ENCODE peak calls at places on chromosomes 12 and 14, in seven cellular contexts. I is kidney glomerular epithelial cell; R is activated CD4-positive, alpha-beta memory T cell treated with anti-CD3 and anti-CD28 coated beads, Interleukin-2, amount 10 ng/mL, durations not matched to agents 7 days and 5 days; W is aorta; B is AG09319; M is effector CD4-positive, alpha-beta T cell; C is small intestine. Y is an unnamed sample.

GRCh38 chr14:53032161-53032803 is 81.4 kb upstream of the FERMT2 start:
- DNase-seq in B (peak), R (no peak), I (no peak), C (no peak), M (no peak), W (no peak), Y (no peak)

GRCh38 chr14:29687071-29687765 is 240.4 kb downstream of the PRKD1 start:
- DNase-seq in R (no peak), I (peak), W (no peak), M (no peak), C (no peak), B (no peak), Y (no peak)

GRCh38 chr12:94386422-94386821 is 73.2 kb downstream of the CEP83 start:
- DNase-seq in I (no peak), M (no peak), B (peak), C (no peak), R (no peak), W (no peak), Y (no peak)

GRCh38 chr12:5497329-5498058 is 65.6 kb downstream of the NTF3 start:
- DNase-seq in R (no peak), M (no peak), I (no peak), W (no peak), B (no peak), C (peak), Y (no peak)

GRCh38 chr14:44149597-44149996 is 357.5 kb downstream of the FSCB start:
- DNase-seq in I (peak), C (peak), B (no peak), W (no peak), M (no peak), R (no peak), Y (peak)

GRCh38 chr14:81625343-81625742 is 91.7 kb upstream of the SEL1L start:
- DNase-seq in B (no peak), W (no peak), R (no peak), M (no peak), I (peak), C (peak), Y (peak)

GRCh38 chr14:98138666-98139065 is 1133.3 kb downstream of the BCL11B start:
- DNase-seq in W (no peak), I (peak), B (no peak), M (peak), C (peak), R (peak), Y (peak)

GRCh38 chr14:54169254-54169924 is 212.8 kb upstream of the BMP4 start:
- DNase-seq in C (no peak), M (no peak), W (no peak), I (no peak), B (no peak), R (no peak), Y (no peak)

GRCh38 chr12:57898308-57898970 is 42.9 kb upstream of the ATP23 start:
- DNase-seq in W (peak), B (no peak), R (peak), M (no peak), C (no peak), I (no peak), Y (peak)

GRCh38 chr12:31890295-31891285 is 68.6 kb upstream of the RESF1 start:
- DNase-seq in R (peak), W (no peak), I (no peak), M (no peak), C (peak), B (no peak), Y (no peak)

GRCh38 chr14:88607829-88608228 is 45.0 kb downstream of the ZC3H14 start:
- DNase-seq in I (no peak), W (no peak), M (no peak), C (no peak), R (no peak), B (no peak), Y (no peak)

GRCh38 chr14:64761441-64762043 is 57.3 kb downstream of the PLEKHG3 start:
- DNase-seq in R (no peak), B (no peak), M (no peak), C (no peak), W (no peak), I (no peak), Y (peak)

GRCh38 chr14:104657563-104658324 is 31.7 kb upstream of the INF2 start:
- DNase-seq in W (peak), M (no peak), R (no peak), C (no peak), B (no peak), I (peak), Y (no peak)

GRCh38 chr14:102275866-102276265 is 29.1 kb downstream of the MOK start:
- DNase-seq in C (no peak), I (no peak), M (no peak), B (no peak), W (no peak), R (no peak), Y (no peak)

GRCh38 chr12:90090929-90091651 is 382.5 kb upstream of the ATP2B1 start:
- DNase-seq in R (peak), B (peak), C (peak), M (no peak), W (no peak), I (peak), Y (peak)

GRCh38 chr12:53052419-53053222 is 2.8 kb downstream of the TNS2 start:
- DNase-seq in I (peak), M (no peak), R (no peak), C (peak), B (no peak), W (peak), Y (peak)

GRCh38 chr12:57223191-57224165 is 6.0 kb upstream of the SHMT2 start:
- DNase-seq in I (no peak), C (no peak), W (no peak), R (peak), M (no peak), B (no peak), Y (no peak)

GRCh38 chr14:21940887-21941855 is 267.6 kb upstream of the OR4E1 start:
- DNase-seq in M (peak), W (no peak), C (no peak), R (peak), I (peak), B (no peak), Y (peak)

GRCh38 chr12:94969424-94969823 is 34.1 kb downstream of the NDUFA12 start:
- DNase-seq in W (no peak), R (no peak), B (no peak), M (no peak), C (no peak), I (no peak), Y (no peak)

GRCh38 chr12:13981296-13981962 is at the start of gene GRIN2B:
- DNase-seq in I (peak), M (no peak), W (no peak), C (no peak), B (no peak), R (no peak), Y (peak)

GRCh38 chr14:100994082-100994481 is 90.6 kb upstream of the RTL1 start:
- DNase-seq in W (no peak), I (no peak), C (no peak), M (no peak), B (no peak), R (no peak), Y (no peak)

GRCh38 chr12:9668141-9669018 is 1.1 kb upstream of the CLEC2D start:
- DNase-seq in W (no peak), B (no peak), C (no peak), M (no peak), I (no peak), R (no peak), Y (no peak)

GRCh38 chr14:69261761-69262331 is 1.9 kb downstream of the GALNT16 start:
- DNase-seq in C (peak), W (no peak), M (no peak), R (no peak), I (no peak), B (no peak), Y (peak)

GRCh38 chr14:38074754-38075153 is 132.9 kb upstream of the SSTR1 start:
- DNase-seq in R (no peak), B (no peak), M (peak), W (no peak), I (no peak), C (peak), Y (no peak)

GRCh38 chr12:81021834-81022233 is 56.0 kb upstream of the ACSS3 start:
- DNase-seq in B (no peak), R (no peak), W (no peak), C (no peak), M (no peak), I (no peak), Y (no peak)

GRCh38 chr12:132322206-132323132 is 6.9 kb downstream of the GALNT9 start:
- DNase-seq in C (no peak), I (no peak), M (no peak), R (no peak), B (no peak), W (no peak), Y (no peak)

GRCh38 chr12:94694732-94695131 is 44.4 kb upstream of the TMCC3 start:
- DNase-seq in B (no peak), M (no peak), C (no peak), I (no peak), W (no peak), R (no peak), Y (no peak)

GRCh38 chr12:54140958-54141388 is 47.8 kb downstream of the SMUG1 start:
- DNase-seq in C (no peak), B (no peak), I (peak), M (no peak), R (no peak), W (peak), Y (no peak)

GRCh38 chr14:105117257-105117646 is 51.3 kb downstream of the JAG2 start:
- DNase-seq in W (no peak), C (no peak), I (no peak), M (no peak), R (no peak), B (no peak), Y (no peak)

GRCh38 chr14:65277027-65277426 is 135.5 kb upstream of the FUT8 start:
- DNase-seq in M (no peak), I (no peak), W (no peak), C (no peak), B (no peak), R (no peak), Y (no peak)

GRCh38 chr14:61891251-61891650 is 129.0 kb downstream of the SNAPC1 start:
- DNase-seq in R (no peak), I (peak), B (no peak), C (no peak), M (no peak), W (no peak), Y (no peak)

GRCh38 chr14:39763402-39763890 is 331.2 kb upstream of the FBXO33 start:
- DNase-seq in B (no peak), C (no peak), W (no peak), R (no peak), M (no peak), I (no peak), Y (no peak)

GRCh38 chr12:81231574-81232368 is 153.9 kb downstream of the ACSS3 start:
- DNase-seq in W (no peak), I (no peak), R (no peak), M (no peak), C (no peak), B (no peak), Y (peak)

GRCh38 chr14:54567224-54567633 is 301 bp downstream of the SAMD4A start:
- DNase-seq in W (peak), M (no peak), C (peak), R (no peak), B (no peak), I (peak), Y (peak)

GRCh38 chr12:54273981-54274380 is 5.9 kb downstream of the CBX5 start:
- DNase-seq in I (no peak), B (no peak), R (no peak), M (no peak), W (no peak), C (no peak), Y (no peak)

GRCh38 chr14:30656190-30656632 is 34.1 kb downstream of the SCFD1 start:
- DNase-seq in B (no peak), W (no peak), R (peak), C (peak), I (no peak), M (no peak), Y (peak)

GRCh38 chr12:43291516-43291915 is 260.5 kb downstream of the ADAMTS20 start:
- DNase-seq in M (no peak), B (no peak), I (peak), C (no peak), R (no peak), W (no peak), Y (no peak)

GRCh38 chr14:92601131-92601710 is 87.6 kb downstream of the RIN3 start:
- DNase-seq in M (no peak), R (no peak), I (no peak), B (no peak), W (no peak), C (no peak), Y (no peak)

GRCh38 chr12:53066594-53066978 is 12.6 kb downstream of the SPRYD3 start:
- DNase-seq in W (peak), M (no peak), C (no peak), B (no peak), R (no peak), I (no peak), Y (no peak)